ENCODE peak calls at places on chromosomes 16 and 17, in six cellular contexts. S, F, W, A, P and V are unnamed samples.

GRCh38 chr17:78779848-78780247 is 2.2 kb downstream of the CYTH1 start:
- DNase-seq in S (no peak), F (no peak), W (no peak), A (no peak), P (no peak), V (no peak)

GRCh38 chr16:47848481-47849109 is 307.2 kb downstream of the ABCC12 start:
- DNase-seq in S (no peak), F (peak), W (peak), A (no peak), P (no peak), V (peak)

GRCh38 chr17:83094291-83094690 is 14.9 kb downstream of the METRNL start:
- DNase-seq in S (no peak), F (no peak), W (no peak), A (no peak), P (no peak), V (no peak)

GRCh38 chr16:16041196-16041892 is 91.9 kb downstream of the ABCC1 start:
- DNase-seq in S (no peak), F (no peak), W (no peak), A (no peak), P (no peak), V (no peak)

GRCh38 chr17:4777969-4778760 is 6.5 kb downstream of the TM4SF5 start:
- DNase-seq in S (no peak), F (no peak), W (no peak), A (no peak), P (no peak), V (no peak)

GRCh38 chr16:29990883-29991570 is 4.4 kb downstream of the HIRIP3 start:
- DNase-seq in S (no peak), F (no peak), W (no peak), A (no peak), P (no peak), V (no peak)

GRCh38 chr16:15046692-15047376 is 9.0 kb downstream of the NTAN1 start:
- DNase-seq in S (no peak), F (no peak), W (no peak), A (no peak), P (no peak), V (no peak)

GRCh38 chr17:28744104-28744801 is 442 bp downstream of the TRAF4 start:
- DNase-seq in S (peak), F (no peak), W (peak), A (no peak), P (no peak), V (peak)

GRCh38 chr17:17205368-17206148 is 575 bp downstream of the PLD6 start:
- DNase-seq in S (peak), F (peak), W (peak), A (peak), P (no peak), V (peak)

GRCh38 chr17:1049446-1050225 is 52.7 kb downstream of the TIMM22 start:
- DNase-seq in S (no peak), F (no peak), W (no peak), A (no peak), P (no peak), V (no peak)

GRCh38 chr16:86668136-86668535 is 89.8 kb downstream of the FOXL1 start:
- DNase-seq in S (no peak), F (peak), W (peak), A (no peak), P (no peak), V (peak)

GRCh38 chr17:14311979-14312378 is 11.1 kb downstream of the HS3ST3B1 start:
- DNase-seq in S (no peak), F (no peak), W (no peak), A (no peak), P (no peak), V (no peak)

GRCh38 chr17:80460286-80460881 is 16.0 kb downstream of the NPTX1 start:
- DNase-seq in S (no peak), F (no peak), W (no peak), A (no peak), P (no peak), V (no peak)

GRCh38 chr16:53756329-53756996 is 52.5 kb downstream of the FTO start:
- DNase-seq in S (no peak), F (peak), W (peak), A (no peak), P (no peak), V (no peak)

GRCh38 chr16:15055141-15056053 is 477 bp downstream of the NTAN1 start:
- DNase-seq in S (no peak), F (peak), W (peak), A (peak), P (no peak), V (no peak)

GRCh38 chr17:65436871-65437270 is 124.6 kb downstream of the AXIN2 start:
- DNase-seq in S (no peak), F (no peak), W (no peak), A (no peak), P (no peak), V (no peak)

GRCh38 chr16:88566158-88566557 is 4.0 kb upstream of the ZC3H18 start:
- DNase-seq in S (peak), F (no peak), W (peak), A (no peak), P (peak), V (peak)

GRCh38 chr16:89025636-89026035 is 48.6 kb upstream of the CBFA2T3 start:
- DNase-seq in S (no peak), F (no peak), W (no peak), A (no peak), P (no peak), V (no peak)

GRCh38 chr16:88282221-88283041 is 100.3 kb upstream of the ZNF469 start:
- DNase-seq in S (peak), F (no peak), W (peak), A (no peak), P (no peak), V (peak)

GRCh38 chr16:56964243-56965148 is 2.7 kb downstream of the CETP start:
- DNase-seq in S (peak), F (peak), W (peak), A (peak), P (peak), V (peak)

GRCh38 chr16:74667215-74667765 is 613 bp upstream of the RFWD3 start:
- DNase-seq in S (peak), F (no peak), W (peak), A (peak), P (no peak), V (peak)

GRCh38 chr16:3038256-3038655 is 1.5 kb upstream of the BICDL2 start:
- DNase-seq in S (peak), F (no peak), W (no peak), A (no peak), P (no peak), V (peak)

GRCh38 chr17:32192379-32192778 is 50.1 kb downstream of the RHOT1 start:
- DNase-seq in S (no peak), F (peak), W (peak), A (no peak), P (no peak), V (no peak)

GRCh38 chr16:79211581-79211980 is 389.0 kb downstream of the MAF start:
- DNase-seq in S (no peak), F (no peak), W (no peak), A (no peak), P (no peak), V (no peak)

GRCh38 chr16:578870-579405 is 9.2 kb downstream of the PIGQ start:
- DNase-seq in S (no peak), F (peak), W (peak), A (peak), P (no peak), V (peak)

GRCh38 chr16:89317729-89318429 is 100.4 kb downstream of the ZNF778 start:
- DNase-seq in S (no peak), F (no peak), W (no peak), A (no peak), P (no peak), V (no peak)

GRCh38 chr16:71439531-71439930 is 2.3 kb downstream of the TLE7 start:
- DNase-seq in S (no peak), F (no peak), W (no peak), A (no peak), P (no peak), V (no peak)

GRCh38 chr16:17379121-17379571 is 91.6 kb downstream of the XYLT1 start:
- DNase-seq in S (no peak), F (no peak), W (peak), A (no peak), P (no peak), V (no peak)

GRCh38 chr17:60671482-60671881 is 6.2 kb upstream of the BCAS3 start:
- DNase-seq in S (no peak), F (no peak), W (no peak), A (no peak), P (no peak), V (peak)

GRCh38 chr17:67491009-67491677 is 114.1 kb downstream of the PITPNC1 start:
- DNase-seq in S (peak), F (no peak), W (peak), A (peak), P (peak), V (peak)

GRCh38 chr17:27623578-27623977 is 7.4 kb upstream of the LGALS9 start:
- DNase-seq in S (no peak), F (no peak), W (no peak), A (no peak), P (no peak), V (no peak)

GRCh38 chr16:19691161-19691850 is 26.7 kb downstream of the KNOP1 start:
- DNase-seq in S (no peak), F (peak), W (no peak), A (peak), P (no peak), V (no peak)

GRCh38 chr17:73455050-73455687 is 143.4 kb upstream of the CDC42EP4 start:
- DNase-seq in S (no peak), F (no peak), W (no peak), A (no peak), P (no peak), V (no peak)

GRCh38 chr17:55897301-55897700 is 146.4 kb downstream of the PCTP start:
- DNase-seq in S (no peak), F (no peak), W (no peak), A (peak), P (no peak), V (peak)

GRCh38 chr16:51326131-51326856 is 175.2 kb upstream of the SALL1 start:
- DNase-seq in S (peak), F (no peak), W (peak), A (no peak), P (peak), V (peak)

GRCh38 chr17:79811036-79811887 is 14.4 kb upstream of the CBX8 start:
- DNase-seq in S (peak), F (peak), W (no peak), A (no peak), P (no peak), V (peak)

GRCh38 chr17:63960430-63960829 is 12.3 kb downstream of the SCN4A start:
- DNase-seq in S (no peak), F (no peak), W (no peak), A (no peak), P (no peak), V (no peak)

GRCh38 chr17:72008236-72008874 is 112.5 kb upstream of the SOX9 start:
- DNase-seq in S (no peak), F (peak), W (peak), A (no peak), P (no peak), V (peak)
- TF ChIP-seq CTCF in S (no peak), F (no peak), W (no peak), A (no peak), P (no peak), V (no peak)

GRCh38 chr16:67989322-67990017 is 9.2 kb upstream of the DPEP3 start:
- DNase-seq in S (no peak), F (no peak), W (no peak), A (no peak), P (no peak), V (no peak)

GRCh38 chr16:67993207-67994036 is 5.9 kb downstream of the DPEP2 start:
- DNase-seq in S (peak), F (peak), W (peak), A (peak), P (no peak), V (peak)

GRCh38 chr16:67990018-67990386 is 9.3 kb downstream of the DPEP2 start:
- DNase-seq in S (no peak), F (no peak), W (no peak), A (no peak), P (no peak), V (no peak)

GRCh38 chr16:67995423-67995822 is 3.9 kb downstream of the DPEP2 start:
- DNase-seq in S (peak), F (no peak), W (no peak), A (no peak), P (no peak), V (no peak)

GRCh38 chr16:67992661-67993206 is 6.5 kb downstream of the DPEP2 start:
- DNase-seq in S (no peak), F (no peak), W (no peak), A (no peak), P (no peak), V (no peak)
- TF ChIP-seq CTCF in S (no peak), F (no peak), W (no peak), A (no peak), P (no peak), V (no peak)

DNA sequence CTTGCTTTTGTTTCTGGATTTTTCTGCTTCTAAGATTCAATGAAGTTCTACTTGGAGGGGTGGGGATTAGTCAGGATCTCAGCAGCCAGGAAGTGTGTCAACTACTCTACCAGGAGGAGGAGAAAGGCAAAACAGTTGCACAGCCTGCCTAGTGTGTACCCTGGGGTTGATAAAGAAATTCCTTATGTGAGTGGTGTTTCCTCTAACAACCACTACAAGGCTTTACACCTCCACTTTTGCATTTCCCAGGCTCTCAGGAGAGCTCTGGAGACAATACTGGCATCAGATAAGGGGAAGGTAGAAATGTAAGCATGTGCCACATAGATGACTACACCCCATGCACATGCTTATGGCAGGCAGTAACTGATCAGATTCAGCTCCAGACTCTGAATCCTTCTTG is 174.6 kb downstream of the TOX3 start:
- DNase-seq in S (no peak), F (no peak), W (no peak), A (no peak), P (no peak), V (no peak)
- TF ChIP-seq CTCF in S (no peak), F (no peak), W (no peak), A (no peak), P (no peak), V (no peak)

GRCh38 chr17:49031965-49032928 is 35.1 kb downstream of the IGF2BP1 start:
- DNase-seq in S (peak), F (peak), W (peak), A (no peak), P (peak), V (peak)

GRCh38 chr17:49038138-49038537 is 41.0 kb downstream of the IGF2BP1 start:
- DNase-seq in S (no peak), F (no peak), W (no peak), A (no peak), P (no peak), V (no peak)

GRCh38 chr17:49036270-49036626 is 39.1 kb downstream of the IGF2BP1 start:
- DNase-seq in S (no peak), F (no peak), W (no peak), A (no peak), P (no peak), V (no peak)

GRCh38 chr17:49038544-49038943 is 41.4 kb downstream of the IGF2BP1 start:
- DNase-seq in S (no peak), F (no peak), W (no peak), A (no peak), P (no peak), V (no peak)

GRCh38 chr17:49035470-49036269 is 38.5 kb downstream of the IGF2BP1 start:
- DNase-seq in S (peak), F (peak), W (peak), A (no peak), P (no peak), V (peak)
- TF ChIP-seq CTCF in S (peak), F (peak), W (peak), A (peak), P (peak), V (peak)

GRCh38 chr16:12541672-12542071 is 262.0 kb downstream of the CPPED1 start:
- DNase-seq in S (no peak), F (no peak), W (no peak), A (no peak), P (no peak), V (no peak)
- TF ChIP-seq CTCF in S (no peak), F (no peak), W (no peak), A (no peak), P (no peak), V (no peak)

GRCh38 chr17:2402517-2402916 is 1.7 kb upstream of the MNT start:
- DNase-seq in S (no peak), F (no peak), W (no peak), A (no peak), P (no peak), V (no peak)
- TF ChIP-seq CTCF in S (no peak), F (no peak), W (no peak), A (no peak), P (no peak), V (no peak)